ENCODE peak calls at places on chromosomes 6 and 20, in nine cellular contexts. One of them, this sample, is unnamed.

GRCh38 chr6:14728396-14729024 is 517.4 kb upstream of the JARID2 start:
- DNase-seq in pancreas: no peak
- DNase-seq in hypothalamus: no peak
- DNase-seq in GOT3: no peak
- DNase-seq in lung: peak
- DNase-seq in WTC11: no peak
- DNase-seq in T1000: no peak
- DNase-seq in activated gamma-delta T cell treated with anti-CD3 and anti-CD28 coated beads, Interleukin-2, amount 50 U/mL, for 16 hours: no peak
- DNase-seq in RPMI7951: peak
- DNase-seq in this sample: no peak

GRCh38 chr6:26392932-26393636 is 9.0 kb upstream of the BTN3A1 start:
- DNase-seq in pancreas: no peak
- DNase-seq in hypothalamus: no peak
- DNase-seq in GOT3: no peak
- DNase-seq in lung: no peak
- DNase-seq in WTC11: no peak
- DNase-seq in T1000: no peak
- DNase-seq in activated gamma-delta T cell treated with anti-CD3 and anti-CD28 coated beads, Interleukin-2, amount 50 U/mL, for 16 hours: no peak
- DNase-seq in RPMI7951: no peak
- DNase-seq in this sample: no peak

GRCh38 chr6:25717856-25718740 is 36.4 kb upstream of the SLC17A4 start:
- DNase-seq in pancreas: no peak
- DNase-seq in hypothalamus: no peak
- DNase-seq in GOT3: no peak
- DNase-seq in lung: no peak
- DNase-seq in WTC11: no peak
- DNase-seq in T1000: no peak
- DNase-seq in activated gamma-delta T cell treated with anti-CD3 and anti-CD28 coated beads, Interleukin-2, amount 50 U/mL, for 16 hours: no peak
- DNase-seq in RPMI7951: peak
- DNase-seq in this sample: no peak

GRCh38 chr6:165659945-165660862 is 2.8 kb downstream of the PDE10A start:
- DNase-seq in pancreas: no peak
- DNase-seq in hypothalamus: no peak
- DNase-seq in GOT3: no peak
- DNase-seq in lung: no peak
- DNase-seq in WTC11: peak
- DNase-seq in T1000: no peak
- DNase-seq in activated gamma-delta T cell treated with anti-CD3 and anti-CD28 coated beads, Interleukin-2, amount 50 U/mL, for 16 hours: no peak
- DNase-seq in RPMI7951: no peak
- DNase-seq in this sample: no peak

GRCh38 chr6:135535989-135536414 is 38.5 kb upstream of the AHI1 start:
- DNase-seq in pancreas: no peak
- DNase-seq in hypothalamus: no peak
- DNase-seq in GOT3: peak
- DNase-seq in lung: no peak
- DNase-seq in WTC11: no peak
- DNase-seq in T1000: peak
- DNase-seq in activated gamma-delta T cell treated with anti-CD3 and anti-CD28 coated beads, Interleukin-2, amount 50 U/mL, for 16 hours: no peak
- DNase-seq in RPMI7951: peak
- DNase-seq in this sample: no peak

GRCh38 chr6:157974341-157974894 is 7.2 kb upstream of the SYNJ2 start:
- DNase-seq in pancreas: no peak
- DNase-seq in hypothalamus: no peak
- DNase-seq in GOT3: no peak
- DNase-seq in lung: no peak
- DNase-seq in WTC11: no peak
- DNase-seq in T1000: no peak
- DNase-seq in activated gamma-delta T cell treated with anti-CD3 and anti-CD28 coated beads, Interleukin-2, amount 50 U/mL, for 16 hours: no peak
- DNase-seq in RPMI7951: peak
- DNase-seq in this sample: no peak

GRCh38 chr6:166105341-166106075 is 62.1 kb downstream of the TBXT start:
- DNase-seq in pancreas: no peak
- DNase-seq in hypothalamus: no peak
- DNase-seq in GOT3: no peak
- DNase-seq in lung: no peak
- DNase-seq in WTC11: no peak
- DNase-seq in T1000: no peak
- DNase-seq in activated gamma-delta T cell treated with anti-CD3 and anti-CD28 coated beads, Interleukin-2, amount 50 U/mL, for 16 hours: no peak
- DNase-seq in RPMI7951: no peak
- DNase-seq in this sample: no peak

GRCh38 chr6:90249458-90249857 is 47.2 kb downstream of the BACH2 start:
- DNase-seq in pancreas: no peak
- DNase-seq in hypothalamus: no peak
- DNase-seq in GOT3: no peak
- DNase-seq in lung: no peak
- DNase-seq in WTC11: no peak
- DNase-seq in T1000: no peak
- DNase-seq in activated gamma-delta T cell treated with anti-CD3 and anti-CD28 coated beads, Interleukin-2, amount 50 U/mL, for 16 hours: no peak
- DNase-seq in RPMI7951: no peak
- DNase-seq in this sample: no peak

GRCh38 chr20:21099653-21100589 is 6.2 kb downstream of the LINC00237 start:
- DNase-seq in pancreas: peak
- DNase-seq in hypothalamus: no peak
- DNase-seq in GOT3: no peak
- DNase-seq in lung: peak
- DNase-seq in WTC11: peak
- DNase-seq in T1000: no peak
- DNase-seq in activated gamma-delta T cell treated with anti-CD3 and anti-CD28 coated beads, Interleukin-2, amount 50 U/mL, for 16 hours: no peak
- DNase-seq in RPMI7951: no peak
- DNase-seq in this sample: no peak

GRCh38 chr20:4886771-4887527 is 114.4 kb downstream of the SLC23A2 start:
- DNase-seq in pancreas: no peak
- DNase-seq in hypothalamus: no peak
- DNase-seq in GOT3: no peak
- DNase-seq in lung: no peak
- DNase-seq in WTC11: no peak
- DNase-seq in T1000: no peak
- DNase-seq in activated gamma-delta T cell treated with anti-CD3 and anti-CD28 coated beads, Interleukin-2, amount 50 U/mL, for 16 hours: no peak
- DNase-seq in RPMI7951: no peak
- DNase-seq in this sample: no peak

GRCh38 chr6:149200282-149200936 is 117.1 kb upstream of the TAB2 start:
- DNase-seq in pancreas: no peak
- DNase-seq in hypothalamus: no peak
- DNase-seq in GOT3: no peak
- DNase-seq in lung: no peak
- DNase-seq in WTC11: no peak
- DNase-seq in T1000: no peak
- DNase-seq in activated gamma-delta T cell treated with anti-CD3 and anti-CD28 coated beads, Interleukin-2, amount 50 U/mL, for 16 hours: no peak
- DNase-seq in RPMI7951: no peak
- DNase-seq in this sample: no peak

GRCh38 chr6:136717297-136717990 is 74.8 kb downstream of the MAP3K5 start:
- DNase-seq in pancreas: no peak
- DNase-seq in hypothalamus: no peak
- DNase-seq in GOT3: no peak
- DNase-seq in lung: no peak
- DNase-seq in WTC11: no peak
- DNase-seq in T1000: no peak
- DNase-seq in activated gamma-delta T cell treated with anti-CD3 and anti-CD28 coated beads, Interleukin-2, amount 50 U/mL, for 16 hours: no peak
- DNase-seq in RPMI7951: no peak
- DNase-seq in this sample: no peak

GRCh38 chr6:109059148-109059547 is 35.5 kb downstream of the SESN1 start:
- DNase-seq in pancreas: no peak
- DNase-seq in hypothalamus: no peak
- DNase-seq in GOT3: no peak
- DNase-seq in lung: no peak
- DNase-seq in WTC11: no peak
- DNase-seq in T1000: no peak
- DNase-seq in activated gamma-delta T cell treated with anti-CD3 and anti-CD28 coated beads, Interleukin-2, amount 50 U/mL, for 16 hours: no peak
- DNase-seq in RPMI7951: no peak
- DNase-seq in this sample: no peak

GRCh38 chr6:50007821-50008220 is 14.0 kb downstream of the DEFB110 start:
- DNase-seq in pancreas: no peak
- DNase-seq in hypothalamus: no peak
- DNase-seq in GOT3: no peak
- DNase-seq in lung: no peak
- DNase-seq in WTC11: no peak
- DNase-seq in T1000: no peak
- DNase-seq in activated gamma-delta T cell treated with anti-CD3 and anti-CD28 coated beads, Interleukin-2, amount 50 U/mL, for 16 hours: no peak
- DNase-seq in RPMI7951: peak
- DNase-seq in this sample: no peak

GRCh38 chr20:10699506-10699905 is 25.7 kb upstream of the JAG1 start:
- DNase-seq in pancreas: no peak
- DNase-seq in hypothalamus: no peak
- DNase-seq in GOT3: no peak
- DNase-seq in lung: no peak
- DNase-seq in WTC11: no peak
- DNase-seq in T1000: no peak
- DNase-seq in activated gamma-delta T cell treated with anti-CD3 and anti-CD28 coated beads, Interleukin-2, amount 50 U/mL, for 16 hours: no peak
- DNase-seq in RPMI7951: no peak
- DNase-seq in this sample: no peak

GRCh38 chr6:47634210-47635047 is 64.0 kb upstream of the ADGRF4 start:
- DNase-seq in pancreas: no peak
- DNase-seq in hypothalamus: no peak
- DNase-seq in GOT3: no peak
- DNase-seq in lung: no peak
- DNase-seq in WTC11: no peak
- DNase-seq in T1000: no peak
- DNase-seq in activated gamma-delta T cell treated with anti-CD3 and anti-CD28 coated beads, Interleukin-2, amount 50 U/mL, for 16 hours: no peak
- DNase-seq in RPMI7951: no peak
- DNase-seq in this sample: no peak

GRCh38 chr6:44061375-44062104 is 65.7 kb downstream of the MRPL14 start:
- DNase-seq in pancreas: no peak
- DNase-seq in hypothalamus: no peak
- DNase-seq in GOT3: no peak
- DNase-seq in lung: no peak
- DNase-seq in WTC11: no peak
- DNase-seq in T1000: no peak
- DNase-seq in activated gamma-delta T cell treated with anti-CD3 and anti-CD28 coated beads, Interleukin-2, amount 50 U/mL, for 16 hours: no peak
- DNase-seq in RPMI7951: peak
- DNase-seq in this sample: no peak

GRCh38 chr6:96101564-96101963 is 85.8 kb downstream of the FUT9 start:
- DNase-seq in pancreas: no peak
- DNase-seq in hypothalamus: no peak
- DNase-seq in GOT3: no peak
- DNase-seq in lung: no peak
- DNase-seq in WTC11: no peak
- DNase-seq in T1000: no peak
- DNase-seq in activated gamma-delta T cell treated with anti-CD3 and anti-CD28 coated beads, Interleukin-2, amount 50 U/mL, for 16 hours: no peak
- DNase-seq in RPMI7951: no peak
- DNase-seq in this sample: no peak